ENCODE peak calls at places on chromosomes 5 and 9, in seven cellular contexts. Z, U, V, P, N, T and J are unnamed samples.

GRCh38 chr9:37706290-37706689 is 47.3 kb upstream of the TRMT10B start:
- DNase-seq in U (no peak), V (no peak), P (no peak), Z (no peak), N (no peak), T (no peak), J (no peak)

GRCh38 chr5:16552666-16553343 is 64.0 kb downstream of the RETREG1 start:
- DNase-seq in Z (peak; percentile 53), U (peak; percentile 48), V (peak; percentile 23), P (peak; percentile 67), N (no peak), T (no peak), J (peak; percentile 89)

GRCh38 chr9:111316796-111317195 is 13.2 kb downstream of the OR2K2 start:
- DNase-seq in U (no peak), T (no peak), P (no peak), V (no peak), N (no peak), Z (no peak), J (no peak)

GRCh38 chr5:141902416-141902815 is 21.3 kb upstream of the DELE1 start:
- DNase-seq in T (no peak), P (no peak), V (no peak), U (no peak), Z (no peak), N (no peak), J (no peak)

GRCh38 chr9:97990259-97990658 is 7.1 kb downstream of the ANP32B start:
- DNase-seq in V (no peak), Z (peak; percentile 63), N (peak; percentile 64), T (no peak), U (no peak), P (no peak), J (no peak)

GRCh38 chr9:85414399-85414798 is 327.4 kb downstream of the AGTPBP1 start:
- DNase-seq in Z (no peak), P (no peak), N (no peak), U (no peak), V (no peak), T (no peak), J (no peak)

GRCh38 chr5:90434116-90434714 is 24.7 kb upstream of the CETN3 start:
- DNase-seq in P (peak; percentile 33), T (no peak), Z (no peak), V (no peak), N (no peak), U (no peak), J (no peak)

GRCh38 chr9:68844623-68845612 is 139.9 kb downstream of the PIP5K1B start:
- DNase-seq in T (no peak), N (no peak), V (peak; percentile 6), Z (peak; percentile 16), P (peak; percentile 51), U (peak; percentile 38), J (peak; percentile 49)

GRCh38 chr9:27033815-27034403 is 28.4 kb upstream of the LRRC19 start:
- DNase-seq in T (peak; percentile 14), P (peak; percentile 70), Z (peak; percentile 59), U (peak; percentile 20), V (peak; percentile 8), N (peak; percentile 17), J (peak; percentile 45)

GRCh38 chr9:84404095-84404686 is 63.6 kb upstream of the SLC28A3 start:
- DNase-seq in N (no peak), V (no peak), Z (no peak), P (peak; percentile 29), U (peak; percentile 45), T (no peak), J (no peak)

GRCh38 chr5:53422539-53422938 is 57.9 kb upstream of the FST start:
- DNase-seq in U (no peak), N (no peak), V (no peak), Z (no peak), P (no peak), T (peak; percentile 80), J (no peak)